ENCODE peak calls at places on chromosome 21, in ten cellular contexts. F, A, W, L, J, I, B, N, H and K are unnamed samples.

GRCh38 chr21:45228171-45228641 is 59.5 kb downstream of the POFUT2 start:
- DNase-seq in F (no peak), A (no peak), W (peak), L (no peak), J (peak), I (peak), B (no peak), N (no peak), H (no peak), K (peak)

GRCh38 chr21:42624095-42624830 is 29.2 kb upstream of the PDE9A start:
- DNase-seq in F (peak), A (no peak), W (no peak), L (no peak), J (peak), I (no peak), B (no peak), N (peak), H (peak), K (no peak)

GRCh38 chr21:27047331-27048314 is 80.7 kb upstream of the ADAMTS5 start:
- DNase-seq in F (no peak), A (no peak), W (peak), L (no peak), J (peak), I (no peak), B (no peak), N (no peak), H (no peak), K (peak)

GRCh38 chr21:41429305-41429704 is 3.3 kb downstream of the MX1 start:
- DNase-seq in F (no peak), A (no peak), W (no peak), L (no peak), J (no peak), I (no peak), B (no peak), N (no peak), H (peak), K (no peak)

GRCh38 chr21:37552496-37553399 is 186.2 kb downstream of the DYRK1A start:
- DNase-seq in F (no peak), A (no peak), W (no peak), L (no peak), J (no peak), I (no peak), B (peak), N (no peak), H (peak), K (no peak)

GRCh38 chr21:42255038-42255601 is 36.2 kb downstream of the ABCG1 start:
- DNase-seq in F (no peak), A (no peak), W (no peak), L (no peak), J (no peak), I (no peak), B (no peak), N (no peak), H (no peak), K (no peak)

GRCh38 chr21:46210378-46211136 is 18.0 kb downstream of the LSS start:
- DNase-seq in F (peak), A (peak), W (no peak), L (peak), J (no peak), I (no peak), B (no peak), N (peak), H (no peak), K (no peak)

GRCh38 chr21:43321611-43322010 is 105.3 kb downstream of the SIK1 start:
- DNase-seq in F (no peak), A (no peak), W (no peak), L (no peak), J (no peak), I (no peak), B (no peak), N (no peak), H (no peak), K (no peak)

GRCh38 chr21:42448683-42449082 is 45.0 kb downstream of the UBASH3A start:
- DNase-seq in F (no peak), A (peak), W (no peak), L (no peak), J (no peak), I (no peak), B (no peak), N (no peak), H (no peak), K (no peak)

GRCh38 chr21:14438204-14438603 is 55.3 kb upstream of the HSPA13 start:
- DNase-seq in F (no peak), A (no peak), W (no peak), L (no peak), J (peak), I (no peak), B (no peak), N (no peak), H (no peak), K (peak)

GRCh38 chr21:34519013-34519412 is 7.0 kb upstream of the KCNE1 start:
- DNase-seq in F (no peak), A (no peak), W (no peak), L (no peak), J (no peak), I (no peak), B (no peak), N (no peak), H (no peak), K (no peak)

GRCh38 chr21:34522284-34522683 is 10.3 kb upstream of the KCNE1 start:
- DNase-seq in F (peak), A (peak), W (no peak), L (no peak), J (no peak), I (no peak), B (no peak), N (no peak), H (no peak), K (no peak)

GRCh38 chr21:34519694-34520093 is 7.7 kb upstream of the KCNE1 start:
- DNase-seq in F (no peak), A (no peak), W (no peak), L (no peak), J (no peak), I (no peak), B (no peak), N (no peak), H (no peak), K (no peak)

GRCh38 chr21:34521561-34521960 is 9.6 kb upstream of the KCNE1 start:
- DNase-seq in F (no peak), A (no peak), W (no peak), L (no peak), J (no peak), I (no peak), B (no peak), N (no peak), H (peak), K (no peak)

GRCh38 chr21:34520769-34521508 is 8.9 kb upstream of the KCNE1 start:
- DNase-seq in F (no peak), A (no peak), W (no peak), L (no peak), J (no peak), I (no peak), B (no peak), N (no peak), H (peak), K (no peak)
- TF ChIP-seq CTCF in F (no peak), A (no peak), W (no peak), L (no peak), J (no peak), I (no peak), B (no peak), N (no peak), H (no peak), K (no peak)

GRCh38 chr21:24840287-24840686 is 767.0 kb downstream of the MRPL39 start:
- DNase-seq in F (no peak), A (peak), W (no peak), L (no peak), J (no peak), I (no peak), B (no peak), N (no peak), H (no peak), K (no peak)
- TF ChIP-seq CTCF in F (no peak), A (no peak), W (no peak), L (no peak), J (no peak), I (no peak), B (no peak), N (no peak), H (no peak), K (no peak)

DNA sequence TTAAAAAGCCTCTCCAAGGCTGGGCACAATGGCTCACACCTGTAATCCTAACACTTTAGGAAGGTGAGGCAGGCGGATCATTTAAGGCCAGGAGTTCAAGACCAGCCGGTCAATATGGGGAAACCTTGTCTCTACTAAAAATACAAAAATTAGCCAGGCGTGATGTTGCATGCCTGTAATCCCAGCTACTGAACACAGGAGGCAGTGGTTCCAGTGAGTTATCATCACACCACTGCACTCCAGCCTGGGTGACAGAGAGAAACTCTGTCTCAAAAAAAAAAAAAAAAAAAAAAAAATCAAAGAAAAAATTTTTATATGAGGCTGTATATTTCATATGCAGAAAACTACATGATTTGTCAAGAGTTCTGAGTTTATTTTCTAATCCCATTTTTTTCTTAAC is 1107.1 kb upstream of the TMPRSS15 start:
- DNase-seq in F (no peak), A (no peak), W (no peak), L (no peak), J (no peak), I (no peak), B (no peak), N (no peak), H (no peak), K (no peak)
- TF ChIP-seq CTCF in F (no peak), A (no peak), W (no peak), L (no peak), J (no peak), I (no peak), B (no peak), N (no peak), H (no peak), K (no peak)

GRCh38 chr21:31566061-31566460 is 93.4 kb upstream of the SOD1 start:
- DNase-seq in F (no peak), A (no peak), W (no peak), L (no peak), J (no peak), I (no peak), B (no peak), N (no peak), H (no peak), K (no peak)
- TF ChIP-seq CTCF in F (no peak), A (no peak), W (no peak), L (no peak), J (peak), I (peak), B (no peak), N (no peak), H (no peak), K (peak)

DNA sequence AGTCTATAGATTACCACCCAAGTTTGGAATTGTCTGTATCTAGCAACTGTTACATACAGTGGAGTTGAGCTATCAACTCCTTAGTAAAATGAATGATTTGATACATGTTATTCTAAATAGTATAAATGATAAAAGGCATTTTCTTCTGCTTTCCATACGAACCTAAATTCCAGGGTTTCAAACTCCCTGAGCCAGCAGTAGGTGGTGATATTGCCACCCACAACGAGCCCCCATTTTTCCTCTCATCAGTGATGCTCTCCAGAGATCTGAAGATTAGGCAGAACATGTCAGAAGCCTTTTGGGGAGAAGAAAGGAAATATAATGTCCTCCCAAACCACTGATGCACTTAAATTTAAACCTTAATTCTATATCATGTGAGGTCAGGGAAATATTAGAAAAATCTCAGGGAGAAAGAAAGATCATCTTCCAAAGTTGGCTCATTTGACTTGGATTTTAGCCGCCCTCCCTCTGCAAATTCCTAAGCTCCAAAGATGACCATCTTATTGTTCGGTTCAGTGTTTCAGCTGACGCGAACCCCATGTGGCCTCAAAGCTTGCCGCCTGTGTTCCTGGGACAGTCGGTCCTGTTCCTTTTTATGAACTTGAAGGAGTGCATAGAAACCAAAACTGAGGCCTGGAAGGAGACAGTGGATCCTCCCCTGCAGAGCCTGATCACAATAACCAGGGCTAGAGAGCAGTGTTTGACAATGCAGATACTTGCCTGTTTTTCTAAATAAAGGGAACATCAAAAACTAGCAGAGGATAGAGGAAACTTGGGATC is 2.3 kb downstream of the EVA1C start:
- DNase-seq in F (no peak), A (no peak), W (peak), L (no peak), J (peak), I (no peak), B (no peak), N (no peak), H (no peak), K (peak)
- TF ChIP-seq CTCF in F (no peak), A (peak), W (peak), L (peak), J (peak), I (no peak), B (no peak), N (peak), H (no peak), K (peak)